ENCODE peak calls at places on chromosomes 6 and 20, in four cellular contexts. E is DMS153, W is T-helper 9 cell, R is GM12878. P is an unnamed sample.

GRCh38 chr6:170178561-170179477 is 112.1 kb downstream of the DLL1 start:
- DNase-seq in R (no peak), E (peak; percentile 90), W (no peak), P (peak; percentile 60)

GRCh38 chr6:36973647-36974046 is 12.3 kb downstream of the MTCH1 start:
- DNase-seq in E (no peak), W (no peak), R (no peak), P (no peak)

GRCh38 chr20:63295422-63295821 is 2.4 kb downstream of the COL20A1 start:
- DNase-seq in E (no peak), R (no peak), W (no peak), P (no peak)

GRCh38 chr6:117448732-117449131 is 23.0 kb upstream of the ROS1 start:
- DNase-seq in E (no peak), R (no peak), W (no peak), P (no peak)

GRCh38 chr6:134482585-134483346 is 164.9 kb upstream of the SGK1 start:
- DNase-seq in E (no peak), R (no peak), W (no peak), P (no peak)

GRCh38 chr6:123454448-123454847 is 182.3 kb downstream of the TRDN start:
- DNase-seq in W (no peak), R (no peak), E (no peak), P (no peak)

GRCh38 chr6:36118550-36119107 is 11.7 kb upstream of the MAPK13 start:
- DNase-seq in E (peak; percentile 70), W (peak; percentile 55), R (no peak), P (peak; percentile 51)

GRCh38 chr20:63919130-63919529 is 24.2 kb downstream of the DNAJC5 start:
- DNase-seq in E (no peak), W (no peak), R (no peak), P (no peak)

GRCh38 chr20:46811328-46812084 is 83.1 kb upstream of the EYA2 start:
- DNase-seq in R (no peak), W (no peak), E (peak; percentile 58), P (peak; percentile 84)

GRCh38 chr6:10529231-10529801 is 8.2 kb downstream of the GCNT2 start:
- DNase-seq in W (no peak), R (no peak), E (no peak), P (no peak)

GRCh38 chr6:20868397-20869185 is 334.3 kb downstream of the CDKAL1 start:
- DNase-seq in R (no peak), W (no peak), E (peak; percentile 99), P (peak; percentile 68)

GRCh38 chr20:18191336-18191735 is 53.7 kb downstream of the KAT14 start:
- DNase-seq in E (no peak), W (no peak), R (no peak), P (no peak)

GRCh38 chr20:34586488-34587163 is 28.1 kb downstream of the MAP1LC3A start:
- DNase-seq in R (no peak), E (no peak), W (no peak), P (no peak)